ENCODE peak calls at places on chromosomes 2 and 18, in nine cellular contexts. N is epithelial cell of esophagus, Q is transverse colon, L is AG09319, G is GM13977, K is IMR-90, V is sigmoid colon, R is fibroblast of mammary gland, Z is upper lobe of left lung. T is an unnamed sample.

GRCh38 chr2:39925312-39925711 is 146.3 kb upstream of the THUMPD2 start:
- DNase-seq in N (no peak), Q (no peak), L (no peak), G (no peak), K (peak), V (no peak), R (no peak), Z (no peak), T (no peak)

GRCh38 chr2:127504552-127505460 is 21.5 kb downstream of the IWS1 start:
- DNase-seq in N (peak), Q (no peak), L (no peak), G (no peak), K (peak), V (no peak), R (peak), Z (no peak), T (no peak)

GRCh38 chr2:206275274-206276160 is 1.1 kb downstream of the ZDBF2 start:
- DNase-seq in N (peak), Q (no peak), L (no peak), G (peak), K (peak), V (no peak), R (peak), Z (no peak), T (no peak)

GRCh38 chr2:27765621-27766286 is 5.8 kb upstream of the MRPL33 start:
- DNase-seq in N (no peak), Q (peak), L (no peak), G (no peak), K (no peak), V (peak), R (peak), Z (peak), T (no peak)

GRCh38 chr2:219309278-219309677 is at the start of gene PTPRN:
- DNase-seq in N (no peak), Q (no peak), L (no peak), G (no peak), K (peak), V (no peak), R (peak), Z (no peak), T (peak)

GRCh38 chr2:9844581-9844980 is 1.3 kb downstream of the TAF1B start:
- DNase-seq in N (peak), Q (no peak), L (no peak), G (peak), K (peak), V (no peak), R (peak), Z (no peak), T (no peak)

GRCh38 chr2:33395660-33396249 is 80.7 kb upstream of the RASGRP3 start:
- DNase-seq in N (peak), Q (peak), L (no peak), G (peak), K (peak), V (no peak), R (peak), Z (peak), T (no peak)

GRCh38 chr18:70422061-70422965 is 133.5 kb downstream of the SOCS6 start:
- DNase-seq in N (peak), Q (peak), L (peak), G (no peak), K (peak), V (peak), R (peak), Z (peak), T (no peak)

GRCh38 chr18:3245853-3246635 is 1.6 kb upstream of the MYL12A start:
- DNase-seq in N (peak), Q (peak), L (peak), G (peak), K (peak), V (peak), R (peak), Z (peak), T (no peak)

GRCh38 chr2:106159867-106160785 is 34.0 kb downstream of the UXS1 start:
- DNase-seq in N (no peak), Q (no peak), L (no peak), G (no peak), K (no peak), V (no peak), R (no peak), Z (no peak), T (no peak)

GRCh38 chr2:10329880-10330699 is 27.4 kb downstream of the HPCAL1 start:
- DNase-seq in N (peak), Q (no peak), L (no peak), G (no peak), K (peak), V (no peak), R (peak), Z (no peak), T (no peak)

GRCh38 chr2:111057721-111058120 is 63.0 kb upstream of the BCL2L11 start:
- DNase-seq in N (no peak), Q (no peak), L (no peak), G (no peak), K (no peak), V (no peak), R (no peak), Z (no peak), T (no peak)

GRCh38 chr18:10207682-10208081 is 246.8 kb upstream of the APCDD1 start:
- DNase-seq in N (no peak), Q (no peak), L (no peak), G (no peak), K (no peak), V (no peak), R (peak), Z (no peak), T (no peak)

GRCh38 chr2:44932079-44932478 is 9.4 kb upstream of the SIX3 start:
- DNase-seq in N (no peak), Q (no peak), L (no peak), G (peak), K (no peak), V (peak), R (no peak), Z (no peak), T (no peak)

GRCh38 chr2:98915751-98916358 is 20.2 kb downstream of the CRACDL start:
- DNase-seq in N (peak), Q (no peak), L (no peak), G (no peak), K (peak), V (peak), R (peak), Z (no peak), T (no peak)

GRCh38 chr18:62717059-62717849 is 1.9 kb downstream of the PHLPP1 start:
- DNase-seq in N (peak), Q (peak), L (no peak), G (peak), K (peak), V (no peak), R (peak), Z (peak), T (no peak)

GRCh38 chr18:28112056-28112470 is 64.9 kb downstream of the CDH2 start:
- DNase-seq in N (peak), Q (no peak), L (peak), G (no peak), K (peak), V (no peak), R (peak), Z (no peak), T (no peak)

GRCh38 chr2:143553261-143553660 is 424.0 kb downstream of the ARHGAP15 start:
- DNase-seq in N (no peak), Q (no peak), L (no peak), G (no peak), K (peak), V (no peak), R (no peak), Z (no peak), T (no peak)

GRCh38 chr2:65662654-65663432 is 230.4 kb upstream of the SPRED2 start:
- DNase-seq in N (peak), Q (peak), L (peak), G (no peak), K (peak), V (no peak), R (peak), Z (no peak), T (no peak)

GRCh38 chr2:50374117-50374516 is 657.8 kb downstream of the NRXN1 start:
- DNase-seq in N (no peak), Q (no peak), L (no peak), G (no peak), K (no peak), V (no peak), R (no peak), Z (no peak), T (no peak)

GRCh38 chr2:70104231-70105111 is 17.2 kb downstream of the PCBP1 start:
- DNase-seq in N (peak), Q (peak), L (no peak), G (peak), K (peak), V (peak), R (peak), Z (peak), T (no peak)

DNA sequence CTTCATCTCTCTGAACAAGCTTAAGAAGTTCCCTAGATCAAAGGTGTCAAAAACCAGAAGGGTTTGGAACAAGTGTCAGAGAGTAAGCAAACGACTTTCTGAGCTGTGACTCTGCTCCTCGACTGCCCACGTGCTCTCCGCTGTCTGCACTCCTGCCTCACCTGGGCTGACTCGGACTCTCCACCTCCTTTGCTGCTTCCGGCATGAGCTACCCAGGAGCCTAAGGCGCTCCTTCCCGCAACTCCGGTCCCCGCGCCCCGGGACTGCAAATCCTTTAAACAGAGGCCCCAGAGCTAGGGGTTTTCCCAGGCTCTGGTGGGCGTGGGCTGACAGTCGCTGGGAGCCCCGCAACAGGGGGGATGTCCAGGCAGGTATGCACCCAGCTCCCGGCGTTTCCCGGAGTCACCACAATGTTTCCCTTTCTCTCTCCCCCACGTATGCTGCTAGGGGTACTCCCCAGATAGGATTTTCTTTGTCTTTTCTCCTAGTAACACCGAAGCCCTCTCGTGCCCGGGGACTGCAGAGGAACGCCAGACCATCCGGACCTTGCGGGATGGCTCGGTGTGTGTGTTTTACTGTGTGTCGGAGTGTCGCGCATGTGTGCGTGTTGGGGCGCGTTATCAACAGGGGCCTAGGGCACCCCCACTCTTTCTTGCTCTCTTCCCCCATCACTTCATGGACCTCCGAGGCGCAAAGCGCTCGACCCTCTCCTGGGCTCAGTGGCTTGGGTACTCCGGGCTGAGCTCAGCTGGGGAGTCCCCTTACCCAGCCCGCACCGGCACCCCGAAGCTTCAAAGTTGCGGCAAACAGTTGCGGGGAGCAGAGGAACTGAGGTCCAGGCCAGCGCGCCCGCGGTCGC is 719 bp upstream of the THSD7B start:
- DNase-seq in N (peak), Q (no peak), L (no peak), G (peak), K (no peak), V (no peak), R (no peak), Z (no peak), T (peak)
- TF ChIP-seq CTCF in N (no peak), Q (no peak), L (no peak), G (no peak), K (no peak), V (no peak), R (no peak), Z (no peak), T (no peak)

GRCh38 chr18:79576686-79577351 is 102.8 kb upstream of the CTDP1 start:
- DNase-seq in N (no peak), Q (peak), L (no peak), G (no peak), K (peak), V (peak), R (no peak), Z (peak), T (no peak)

GRCh38 chr18:79574938-79575525 is 104.6 kb upstream of the CTDP1 start:
- DNase-seq in N (no peak), Q (peak), L (no peak), G (no peak), K (no peak), V (peak), R (no peak), Z (peak), T (no peak)

GRCh38 chr18:79577451-79578395 is 101.9 kb upstream of the CTDP1 start:
- DNase-seq in N (no peak), Q (peak), L (no peak), G (no peak), K (peak), V (peak), R (no peak), Z (peak), T (no peak)

GRCh38 chr18:79573921-79574491 is 105.6 kb upstream of the CTDP1 start:
- DNase-seq in N (no peak), Q (peak), L (no peak), G (no peak), K (no peak), V (peak), R (no peak), Z (peak), T (no peak)

GRCh38 chr18:79575891-79576685 is 103.5 kb upstream of the CTDP1 start:
- DNase-seq in N (peak), Q (peak), L (peak), G (no peak), K (peak), V (peak), R (peak), Z (peak), T (no peak)
- TF ChIP-seq CTCF in N (peak), Q (no peak), L (no peak), G (no peak), K (no peak), V (no peak), R (no peak), Z (no peak), T (no peak)

GRCh38 chr18:76429262-76430126 is 65.5 kb downstream of the ZNF516 start:
- DNase-seq in N (no peak), Q (no peak), L (no peak), G (no peak), K (no peak), V (peak), R (peak), Z (no peak), T (no peak)
- TF ChIP-seq CTCF in N (no peak), Q (no peak), L (no peak), G (no peak), K (no peak), V (no peak), R (no peak), Z (no peak), T (no peak)

GRCh38 chr2:55061534-55062344 is 11.5 kb upstream of the RTN4 start:
- DNase-seq in N (no peak), Q (no peak), L (no peak), G (no peak), K (no peak), V (no peak), R (no peak), Z (peak), T (no peak)

GRCh38 chr2:55063226-55063625 is 13.0 kb upstream of the RTN4 start:
- DNase-seq in N (no peak), Q (no peak), L (no peak), G (no peak), K (no peak), V (no peak), R (no peak), Z (no peak), T (no peak)

GRCh38 chr2:55059793-55060192 is 9.5 kb upstream of the RTN4 start:
- DNase-seq in N (no peak), Q (no peak), L (no peak), G (no peak), K (no peak), V (no peak), R (no peak), Z (no peak), T (no peak)

GRCh38 chr2:55062754-55063153 is 12.5 kb upstream of the RTN4 start:
- DNase-seq in N (no peak), Q (no peak), L (no peak), G (no peak), K (no peak), V (no peak), R (no peak), Z (no peak), T (no peak)

DNA sequence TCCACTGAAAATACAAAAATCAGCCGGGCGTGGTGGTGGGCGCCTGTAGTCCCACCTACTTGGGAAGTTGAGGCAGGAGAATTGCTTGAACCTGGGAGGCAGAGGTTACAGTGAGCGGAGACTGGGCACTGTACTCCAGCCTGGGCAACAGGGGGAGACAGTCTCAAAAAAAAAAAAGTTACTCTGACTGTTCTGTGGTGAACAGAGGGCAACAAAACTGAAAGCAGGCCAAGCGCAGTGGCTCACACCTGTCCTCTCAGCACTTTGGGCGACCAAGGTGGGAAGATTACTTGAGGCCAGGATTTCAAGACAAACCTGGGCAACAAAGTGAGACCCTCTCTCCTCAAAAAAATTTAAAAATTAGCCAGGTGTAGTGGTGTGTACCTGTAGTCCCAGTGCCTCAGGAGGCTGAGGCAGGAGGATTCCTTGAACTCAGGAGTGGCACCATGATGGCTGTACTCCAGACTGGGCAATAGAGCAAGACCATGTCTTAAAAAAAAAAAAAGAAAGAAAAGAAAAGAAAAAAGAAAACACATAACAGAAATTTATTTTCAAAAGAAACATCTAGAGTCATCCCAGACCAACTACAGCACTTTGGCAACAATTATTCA is 13.6 kb upstream of the RTN4 start:
- DNase-seq in N (peak), Q (peak), L (no peak), G (no peak), K (no peak), V (no peak), R (no peak), Z (no peak), T (no peak)
- TF ChIP-seq CTCF in N (no peak), Q (no peak), L (no peak), G (peak), K (peak), V (no peak), R (peak), Z (no peak), T (peak)

GRCh38 chr2:222912776-222913175 is 51.9 kb downstream of the ACSL3 start:
- DNase-seq in N (no peak), Q (no peak), L (no peak), G (no peak), K (no peak), V (no peak), R (no peak), Z (no peak), T (no peak)

GRCh38 chr2:222916229-222917197 is 55.7 kb downstream of the ACSL3 start:
- DNase-seq in N (no peak), Q (no peak), L (no peak), G (no peak), K (no peak), V (no peak), R (no peak), Z (no peak), T (no peak)

GRCh38 chr2:222912117-222912516 is 51.3 kb downstream of the ACSL3 start:
- DNase-seq in N (no peak), Q (no peak), L (peak), G (peak), K (peak), V (no peak), R (peak), Z (peak), T (no peak)

GRCh38 chr2:222919841-222920609 is 59.2 kb downstream of the ACSL3 start:
- DNase-seq in N (peak), Q (no peak), L (peak), G (no peak), K (peak), V (no peak), R (peak), Z (no peak), T (no peak)

DNA sequence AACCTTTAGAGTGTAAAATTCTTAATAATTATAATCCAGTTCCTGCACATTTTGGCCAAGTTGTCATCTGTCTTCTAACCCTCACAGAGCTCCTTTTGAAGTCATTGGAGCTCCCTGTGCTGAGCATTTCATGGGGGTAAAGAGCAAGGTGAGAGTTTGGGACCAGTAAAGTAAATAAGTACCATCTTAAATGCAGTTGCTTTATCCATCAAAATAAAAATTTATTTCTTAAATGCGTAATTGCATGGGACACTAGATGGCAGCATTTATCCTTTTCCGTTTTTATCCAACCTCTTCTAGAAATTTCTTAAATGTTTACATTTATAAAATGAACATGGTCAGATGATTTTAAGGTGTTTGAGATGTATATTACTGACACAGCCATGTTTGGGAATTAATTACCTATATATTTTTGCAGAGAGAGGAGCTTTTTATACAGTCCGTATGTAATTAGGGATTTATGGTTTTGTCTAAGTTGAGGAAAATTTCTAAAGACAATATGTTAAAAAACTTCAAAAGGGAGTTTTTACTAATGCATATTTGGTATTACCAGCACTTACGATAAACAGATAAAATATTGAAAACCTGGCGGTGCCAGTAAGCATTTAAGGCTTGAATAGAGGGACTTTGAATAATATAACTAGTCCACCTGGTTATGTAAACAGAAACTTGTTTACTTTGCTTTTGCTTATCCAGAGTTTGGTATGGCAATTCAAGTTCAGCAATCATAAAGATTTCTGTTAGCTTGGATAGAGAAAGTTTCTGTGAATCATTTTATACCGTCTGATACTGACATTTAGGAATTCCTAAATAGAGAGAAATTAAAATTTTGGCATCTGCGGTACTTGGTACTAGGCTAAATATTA is 54.5 kb downstream of the ACSL3 start:
- DNase-seq in N (peak), Q (no peak), L (no peak), G (no peak), K (peak), V (no peak), R (peak), Z (no peak), T (no peak)
- TF ChIP-seq CTCF in N (peak), Q (peak), L (peak), G (peak), K (peak), V (peak), R (peak), Z (peak), T (peak)

DNA sequence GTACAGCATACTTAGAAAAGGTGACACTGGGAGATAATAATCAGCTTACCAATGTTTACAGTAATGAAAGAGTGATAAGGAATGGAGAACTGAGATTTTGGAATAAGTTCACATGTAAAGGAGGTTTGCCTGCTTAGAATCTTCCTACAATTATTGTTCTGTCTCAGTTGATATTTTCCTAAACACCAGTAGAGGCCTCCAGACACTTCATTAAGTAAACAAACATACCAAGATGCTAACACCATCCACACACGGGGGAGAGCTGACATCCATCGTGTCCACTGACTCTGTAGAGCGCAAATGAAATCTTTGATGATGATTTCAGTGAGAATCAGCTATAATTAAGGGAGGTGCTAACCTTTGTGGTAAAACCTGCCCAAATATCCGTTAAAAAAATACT is 211.7 kb upstream of the MMADHC start:
- DNase-seq in N (peak), Q (no peak), L (peak), G (peak), K (no peak), V (no peak), R (peak), Z (no peak), T (no peak)
- TF ChIP-seq CTCF in N (peak), Q (no peak), L (peak), G (no peak), K (peak), V (no peak), R (peak), Z (no peak), T (peak)

T was measured in D721Med.